ENCODE peak calls at places on chromosomes 2 and 18, in nine cellular contexts. V is adrenal gland, C is kidney epithelial cell, B is AG04449, F is brain microvascular endothelial cell, R is mucosa of descending colon, O is GM12865, Y is heart right ventricle, U is ovary. D is an unnamed sample.
A peak's percentile ranks its signal among the peaks of the same experiment; 100 is the strongest.

GRCh38 chr2:28071221-28071620 is 180.7 kb downstream of the BABAM2 start:
- DNase-seq in U (no peak), Y (no peak), F (no peak), B (no peak), R (no peak), C (no peak), V (no peak), O (no peak), D (no peak)

GRCh38 chr2:99555410-99555809 is 65.6 kb upstream of the REV1 start:
- DNase-seq in C (no peak), Y (no peak), U (no peak), O (no peak), R (no peak), V (no peak), B (no peak), F (no peak), D (no peak)

GRCh38 chr2:174383796-174384195 is 11.7 kb upstream of the SCRN3 start:
- DNase-seq in F (no peak), U (no peak), B (no peak), V (no peak), O (peak; percentile 5), C (no peak), Y (no peak), R (no peak), D (no peak)

GRCh38 chr2:223828314-223828713 is 9.1 kb downstream of the AP1S3 start:
- DNase-seq in O (no peak), F (no peak), Y (no peak), R (no peak), U (no peak), C (no peak), B (no peak), V (no peak), D (no peak)

GRCh38 chr2:55493220-55493619 is 26.3 kb upstream of the CFAP36 start:
- DNase-seq in Y (no peak), R (no peak), B (no peak), C (no peak), V (no peak), F (no peak), O (no peak), U (no peak), D (no peak)

GRCh38 chr2:119430023-119430498 is 1.6 kb upstream of the TMEM37 start:
- DNase-seq in V (no peak), R (no peak), C (no peak), B (no peak), O (no peak), F (no peak), U (no peak), Y (no peak), D (no peak)

GRCh38 chr2:161415041-161415440 is 1.1 kb upstream of the TBR1 start:
- DNase-seq in V (no peak), R (no peak), Y (no peak), F (no peak), B (no peak), O (no peak), U (no peak), C (no peak), D (no peak)

GRCh38 chr2:126244937-126245336 is 411.0 kb upstream of the GYPC start:
- DNase-seq in B (no peak), U (no peak), F (peak; percentile 47), O (peak; percentile 62), V (peak; percentile 29), C (no peak), R (no peak), Y (peak; percentile 21), D (no peak)

GRCh38 chr18:54387631-54388030 is 29.9 kb downstream of the C18orf54 start:
- DNase-seq in O (no peak), B (no peak), R (no peak), V (no peak), Y (no peak), C (no peak), F (no peak), U (no peak), D (no peak)

GRCh38 chr2:12119841-12120240 is 373.4 kb downstream of the LPIN1 start:
- DNase-seq in B (no peak), F (peak; percentile 25), O (no peak), Y (no peak), R (no peak), C (no peak), V (no peak), U (no peak), D (peak; percentile 15)

GRCh38 chr2:207528980-207529329 is 807 bp upstream of the CREB1 start:
- DNase-seq in Y (no peak), R (no peak), F (no peak), C (no peak), V (peak; percentile 47), B (no peak), O (peak; percentile 82), U (no peak), D (no peak)

GRCh38 chr2:27809761-27810241 is 38.3 kb downstream of the MRPL33 start:
- DNase-seq in R (no peak), O (no peak), Y (no peak), C (no peak), B (no peak), F (peak; percentile 83), V (no peak), U (no peak), D (peak; percentile 65)

GRCh38 chr18:9792565-9793226 is 84.6 kb downstream of the RAB31 start:
- DNase-seq in O (peak; percentile 40), R (no peak), F (no peak), B (no peak), C (no peak), U (no peak), V (no peak), Y (no peak), D (no peak)

GRCh38 chr2:152189622-152190495 is 14.3 kb upstream of the STAM2 start:
- DNase-seq in B (no peak), O (peak; percentile 70), C (no peak), Y (no peak), U (no peak), R (no peak), V (peak; percentile 53), F (peak; percentile 67), D (no peak)

GRCh38 chr18:8987250-8987649 is 115.2 kb upstream of the NDUFV2 start:
- DNase-seq in C (no peak), O (peak; percentile 28), R (no peak), F (peak; percentile 28), B (no peak), V (no peak), U (no peak), Y (no peak), D (peak; percentile 66)

GRCh38 chr2:181985632-181986205 is at the start of gene PPP1R1C:
- DNase-seq in Y (no peak), C (no peak), O (no peak), B (no peak), F (no peak), R (no peak), U (no peak), V (no peak), D (no peak)
- H3K4me3 ChIP-seq in Y (peak within 1 kb of the TSS; percentile 44), C (no peak within 1 kb of the TSS), O (no peak within 1 kb of the TSS), B (no peak within 1 kb of the TSS), F (no peak within 1 kb of the TSS), R (no peak within 1 kb of the TSS), U (no peak within 1 kb of the TSS), V (no peak within 1 kb of the TSS), D (no peak within 1 kb of the TSS)

GRCh38 chr18:78979682-78980278 is at the start of gene SALL3:
- DNase-seq in F (no peak), U (no peak), Y (no peak), O (no peak), V (no peak), B (no peak), R (no peak), C (no peak), D (no peak)
- H3K4me3 ChIP-seq in F (no peak within 1 kb of the TSS), U (no peak within 1 kb of the TSS), Y (peak within 1 kb of the TSS; percentile 29), O (no peak within 1 kb of the TSS), V (no peak within 1 kb of the TSS), B (no peak within 1 kb of the TSS), R (no peak within 1 kb of the TSS), C (peak within 1 kb of the TSS; percentile 52), D (no peak within 1 kb of the TSS)

GRCh38 chr18:24009651-24010333 is 4.8 kb upstream of the TTC39C start:
- DNase-seq in Y (no peak), R (no peak), O (peak; percentile 86), F (no peak), V (no peak), C (no peak), B (no peak), U (no peak), D (no peak)
- H3K4me3 ChIP-seq in Y (no peak overlapping the region), R (no peak overlapping the region), O (no peak overlapping the region), F (no peak overlapping the region), V (no peak overlapping the region), C (no peak overlapping the region), B (no peak overlapping the region), U (no peak overlapping the region), D (no peak overlapping the region)

GRCh38 chr2:37388074-37388473 is 43.6 kb downstream of the QPCT start:
- DNase-seq in C (no peak), O (no peak), R (no peak), Y (no peak), V (no peak), B (no peak), U (no peak), F (peak; percentile 33), D (peak; percentile 89)

GRCh38 chr2:37389395-37389794 is 45.0 kb downstream of the QPCT start:
- DNase-seq in O (peak; percentile 9), R (no peak), C (no peak), U (no peak), V (no peak), F (no peak), B (no peak), Y (no peak), D (no peak)

GRCh38 chr2:37392428-37392827 is 48.0 kb downstream of the QPCT start:
- DNase-seq in U (no peak), R (no peak), V (no peak), Y (no peak), O (no peak), F (no peak), B (no peak), C (no peak), D (no peak)

GRCh38 chr2:37390777-37391176 is 46.3 kb downstream of the QPCT start:
- DNase-seq in U (no peak), C (no peak), F (no peak), O (peak; percentile 12), V (no peak), Y (no peak), B (no peak), R (no peak), D (no peak)

GRCh38 chr2:37389984-37390765 is 45.7 kb downstream of the QPCT start:
- DNase-seq in U (no peak), C (peak; percentile 92), O (peak; percentile 94), Y (no peak), F (peak; percentile 74), V (no peak), R (no peak), B (no peak), D (peak; percentile 76)
- H3K4me3 ChIP-seq in U (no peak overlapping the region), C (no peak overlapping the region), O (no peak overlapping the region), Y (no peak overlapping the region), F (no peak overlapping the region), V (no peak overlapping the region), R (no peak overlapping the region), B (no peak overlapping the region), D (no peak overlapping the region)

GRCh38 chr2:231662811-231663457 is 45.4 kb upstream of the PTMA start:
- DNase-seq in O (no peak), U (peak; percentile 69), R (no peak), V (no peak), B (no peak), Y (no peak), F (no peak), C (no peak), D (no peak)
- H3K4me3 ChIP-seq in O (peak overlapping the region; percentile 66), U (peak overlapping the region; percentile 47), R (no peak overlapping the region), V (no peak overlapping the region), B (peak overlapping the region; percentile 43), Y (peak overlapping the region; percentile 54), F (no peak overlapping the region), C (no peak overlapping the region), D (peak overlapping the region; percentile 46)

GRCh38 chr18:13381331-13381730 is 162.8 kb downstream of the LDLRAD4 start:
- DNase-seq in U (no peak), O (no peak), Y (no peak), R (no peak), V (no peak), B (no peak), C (no peak), F (no peak), D (no peak)
- H3K4me3 ChIP-seq in U (peak overlapping the region; percentile 20), O (no peak overlapping the region), Y (peak overlapping the region; percentile 45), R (no peak overlapping the region), V (no peak overlapping the region), B (no peak overlapping the region), C (no peak overlapping the region), F (no peak overlapping the region), D (no peak overlapping the region)

D was measured in skeletal muscle cell.